ENCODE peak calls at places on chromosomes 13 and 19, in eight cellular contexts. One of them, this sample, is unnamed.

GRCh38 chr19:35486268-35486708 is 4.0 kb downstream of the KRTDAP start:
- DNase-seq in gastrocnemius medialis: no peak
- DNase-seq in breast epithelium: no peak
- DNase-seq in right lobe of liver: no peak
- DNase-seq in esophagus squamous epithelium: no peak
- DNase-seq in stomach: no peak
- DNase-seq in transverse colon: no peak
- DNase-seq in uterus: no peak
- DNase-seq in this sample: no peak

GRCh38 chr19:38090561-38090960 is 133.5 kb downstream of the DPF1 start:
- DNase-seq in uterus: no peak
- DNase-seq in right lobe of liver: no peak
- DNase-seq in transverse colon: no peak
- DNase-seq in gastrocnemius medialis: no peak
- DNase-seq in stomach: no peak
- DNase-seq in breast epithelium: no peak
- DNase-seq in esophagus squamous epithelium: no peak
- DNase-seq in this sample: no peak

GRCh38 chr19:3207466-3208242 is 16.8 kb upstream of the CELF5 start:
- DNase-seq in breast epithelium: no peak
- DNase-seq in right lobe of liver: no peak
- DNase-seq in transverse colon: no peak
- DNase-seq in stomach: no peak
- DNase-seq in esophagus squamous epithelium: no peak
- DNase-seq in uterus: no peak
- DNase-seq in gastrocnemius medialis: no peak
- DNase-seq in this sample: no peak

GRCh38 chr19:13103961-13104847 is 1.5 kb upstream of the LYL1 start:
- DNase-seq in right lobe of liver: peak
- DNase-seq in transverse colon: peak
- DNase-seq in gastrocnemius medialis: no peak
- DNase-seq in stomach: peak
- DNase-seq in uterus: peak
- DNase-seq in breast epithelium: no peak
- DNase-seq in esophagus squamous epithelium: peak
- DNase-seq in this sample: peak

GRCh38 chr13:44302948-44303575 is 70.6 kb upstream of the SERP2 start:
- DNase-seq in stomach: no peak
- DNase-seq in gastrocnemius medialis: no peak
- DNase-seq in uterus: no peak
- DNase-seq in breast epithelium: no peak
- DNase-seq in esophagus squamous epithelium: no peak
- DNase-seq in right lobe of liver: no peak
- DNase-seq in transverse colon: no peak
- DNase-seq in this sample: no peak

GRCh38 chr19:18292810-18293641 is 11.6 kb upstream of the JUND start:
- DNase-seq in stomach: peak
- DNase-seq in gastrocnemius medialis: peak
- DNase-seq in transverse colon: peak
- DNase-seq in esophagus squamous epithelium: no peak
- DNase-seq in breast epithelium: peak
- DNase-seq in right lobe of liver: peak
- DNase-seq in uterus: peak
- DNase-seq in this sample: peak

GRCh38 chr19:294819-295686 is 3.9 kb upstream of the PLPP2 start:
- DNase-seq in breast epithelium: no peak
- DNase-seq in uterus: no peak
- DNase-seq in gastrocnemius medialis: no peak
- DNase-seq in right lobe of liver: no peak
- DNase-seq in stomach: peak
- DNase-seq in transverse colon: peak
- DNase-seq in esophagus squamous epithelium: no peak
- DNase-seq in this sample: peak

GRCh38 chr13:73273737-73274136 is 214.9 kb downstream of the KLF5 start:
- DNase-seq in right lobe of liver: no peak
- DNase-seq in stomach: no peak
- DNase-seq in uterus: no peak
- DNase-seq in gastrocnemius medialis: no peak
- DNase-seq in esophagus squamous epithelium: no peak
- DNase-seq in breast epithelium: no peak
- DNase-seq in transverse colon: no peak
- DNase-seq in this sample: no peak

GRCh38 chr13:70386919-70387318 is 278.7 kb upstream of the KLHL1 start:
- DNase-seq in stomach: no peak
- DNase-seq in right lobe of liver: no peak
- DNase-seq in transverse colon: no peak
- DNase-seq in breast epithelium: no peak
- DNase-seq in gastrocnemius medialis: no peak
- DNase-seq in esophagus squamous epithelium: no peak
- DNase-seq in uterus: no peak
- DNase-seq in this sample: no peak

GRCh38 chr13:92938481-92939020 is 288.1 kb upstream of the GPC6 start:
- DNase-seq in uterus: no peak
- DNase-seq in transverse colon: no peak
- DNase-seq in esophagus squamous epithelium: no peak
- DNase-seq in gastrocnemius medialis: no peak
- DNase-seq in right lobe of liver: no peak
- DNase-seq in stomach: no peak
- DNase-seq in breast epithelium: no peak
- DNase-seq in this sample: no peak

GRCh38 chr19:32823747-32824102 is 45.8 kb downstream of the SLC7A9 start:
- DNase-seq in gastrocnemius medialis: no peak
- DNase-seq in transverse colon: no peak
- DNase-seq in breast epithelium: no peak
- DNase-seq in stomach: no peak
- DNase-seq in uterus: no peak
- DNase-seq in esophagus squamous epithelium: no peak
- DNase-seq in right lobe of liver: no peak
- DNase-seq in this sample: no peak

GRCh38 chr19:49801966-49802661 is 11.0 kb downstream of the FUZ start:
- DNase-seq in uterus: peak
- DNase-seq in gastrocnemius medialis: peak
- DNase-seq in transverse colon: peak
- DNase-seq in stomach: peak
- DNase-seq in right lobe of liver: no peak
- DNase-seq in breast epithelium: peak
- DNase-seq in esophagus squamous epithelium: no peak
- DNase-seq in this sample: peak

GRCh38 chr13:46469064-46469463 is 82.0 kb upstream of the RUBCNL start:
- DNase-seq in right lobe of liver: no peak
- DNase-seq in esophagus squamous epithelium: no peak
- DNase-seq in gastrocnemius medialis: no peak
- DNase-seq in breast epithelium: no peak
- DNase-seq in transverse colon: no peak
- DNase-seq in stomach: no peak
- DNase-seq in uterus: no peak
- DNase-seq in this sample: no peak

GRCh38 chr13:24407844-24408243 is 98.5 kb downstream of the C1QTNF9 start:
- DNase-seq in gastrocnemius medialis: no peak
- DNase-seq in uterus: no peak
- DNase-seq in breast epithelium: no peak
- DNase-seq in esophagus squamous epithelium: no peak
- DNase-seq in stomach: no peak
- DNase-seq in right lobe of liver: no peak
- DNase-seq in transverse colon: no peak
- DNase-seq in this sample: no peak

GRCh38 chr19:55667958-55668357 is 7.1 kb upstream of the EPN1 start:
- DNase-seq in breast epithelium: no peak
- DNase-seq in transverse colon: no peak
- DNase-seq in right lobe of liver: no peak
- DNase-seq in esophagus squamous epithelium: no peak
- DNase-seq in stomach: peak
- DNase-seq in uterus: no peak
- DNase-seq in gastrocnemius medialis: no peak
- DNase-seq in this sample: no peak
- TF ChIP-seq POLR2A in breast epithelium: no peak
- TF ChIP-seq POLR2A in transverse colon: no peak
- TF ChIP-seq POLR2A in right lobe of liver: no peak
- TF ChIP-seq POLR2A in esophagus squamous epithelium: no peak
- TF ChIP-seq POLR2A in stomach: no peak
- TF ChIP-seq POLR2A in uterus: no peak
- TF ChIP-seq POLR2A in gastrocnemius medialis: no peak
- TF ChIP-seq POLR2A in this sample: no peak

GRCh38 chr13:98258226-98258625 is 81.2 kb upstream of the RNF113B start:
- DNase-seq in gastrocnemius medialis: no peak
- DNase-seq in esophagus squamous epithelium: no peak
- DNase-seq in uterus: no peak
- DNase-seq in stomach: no peak
- DNase-seq in right lobe of liver: no peak
- DNase-seq in transverse colon: no peak
- DNase-seq in breast epithelium: no peak
- DNase-seq in this sample: no peak
- H3K4me3 ChIP-seq in gastrocnemius medialis: no peak
- H3K4me3 ChIP-seq in esophagus squamous epithelium: no peak
- H3K4me3 ChIP-seq in uterus: no peak
- H3K4me3 ChIP-seq in stomach: no peak
- H3K4me3 ChIP-seq in right lobe of liver: no peak
- H3K4me3 ChIP-seq in transverse colon: no peak
- H3K4me3 ChIP-seq in breast epithelium: no peak
- H3K4me3 ChIP-seq in this sample: no peak

GRCh38 chr19:5016781-5017180 is 47.9 kb downstream of the KDM4B start:
- DNase-seq in stomach: no peak
- DNase-seq in gastrocnemius medialis: no peak
- DNase-seq in breast epithelium: no peak
- DNase-seq in uterus: no peak
- DNase-seq in esophagus squamous epithelium: no peak
- DNase-seq in right lobe of liver: no peak
- DNase-seq in transverse colon: no peak
- DNase-seq in this sample: no peak
- TF ChIP-seq CTCF in stomach: no peak
- TF ChIP-seq CTCF in gastrocnemius medialis: no peak
- TF ChIP-seq CTCF in breast epithelium: no peak
- TF ChIP-seq CTCF in uterus: no peak
- TF ChIP-seq CTCF in esophagus squamous epithelium: no peak
- TF ChIP-seq CTCF in right lobe of liver: no peak
- TF ChIP-seq CTCF in transverse colon: no peak
- TF ChIP-seq CTCF in this sample: no peak

DNA sequence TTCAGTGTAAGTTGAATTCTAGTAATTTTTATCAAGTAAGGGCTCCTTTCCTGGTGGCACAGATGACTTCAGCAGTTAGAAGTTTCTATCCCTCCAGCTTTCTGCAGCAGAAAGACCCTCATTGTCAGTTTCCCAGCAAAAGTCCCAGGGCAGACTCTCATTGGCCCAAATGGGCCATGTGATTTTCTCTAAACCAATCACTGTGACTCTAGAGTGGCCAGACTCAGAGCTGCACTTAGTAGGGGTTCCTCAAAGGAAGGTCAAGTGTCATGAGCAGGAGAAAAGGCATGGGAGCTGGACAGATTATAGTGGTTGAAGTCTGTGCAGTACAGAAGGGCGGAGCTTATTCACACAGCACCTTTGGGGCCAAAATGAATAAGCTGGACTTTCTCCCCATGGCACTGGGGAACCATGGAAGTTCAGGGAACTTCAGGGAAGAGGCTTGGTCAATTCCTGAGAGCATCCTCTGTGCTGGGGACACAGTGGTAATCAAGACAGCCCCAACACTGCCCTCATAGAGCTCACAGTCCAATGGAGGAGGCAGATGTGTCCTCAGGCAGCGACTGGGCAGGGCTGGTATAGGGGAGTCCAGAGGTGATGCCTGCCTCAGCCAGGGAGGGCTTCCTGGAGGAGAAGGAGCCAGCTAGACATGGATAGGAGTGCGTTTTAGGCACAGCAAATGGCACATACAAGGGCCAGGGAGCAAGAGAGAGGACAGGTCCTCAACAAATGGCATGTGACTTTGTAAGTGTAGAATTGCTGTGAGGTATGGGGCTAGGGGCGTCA is 18.3 kb downstream of the CKM start:
- DNase-seq in stomach: no peak
- DNase-seq in breast epithelium: no peak
- DNase-seq in right lobe of liver: no peak
- DNase-seq in uterus: no peak
- DNase-seq in transverse colon: no peak
- DNase-seq in esophagus squamous epithelium: no peak
- DNase-seq in gastrocnemius medialis: no peak
- DNase-seq in this sample: no peak
- TF ChIP-seq POLR2A in stomach: no peak
- TF ChIP-seq POLR2A in breast epithelium: no peak
- TF ChIP-seq POLR2A in right lobe of liver: no peak
- TF ChIP-seq POLR2A in uterus: no peak
- TF ChIP-seq POLR2A in transverse colon: no peak
- TF ChIP-seq POLR2A in esophagus squamous epithelium: no peak
- TF ChIP-seq POLR2A in gastrocnemius medialis: no peak
- TF ChIP-seq POLR2A in this sample: no peak

GRCh38 chr13:33227927-33228644 is 57.5 kb downstream of the STARD13 start:
- DNase-seq in stomach: no peak
- DNase-seq in gastrocnemius medialis: peak
- DNase-seq in transverse colon: no peak
- DNase-seq in esophagus squamous epithelium: no peak
- DNase-seq in uterus: no peak
- DNase-seq in right lobe of liver: no peak
- DNase-seq in breast epithelium: no peak
- DNase-seq in this sample: no peak

GRCh38 chr13:33228645-33229445 is 56.7 kb downstream of the STARD13 start:
- DNase-seq in transverse colon: no peak
- DNase-seq in uterus: no peak
- DNase-seq in breast epithelium: no peak
- DNase-seq in esophagus squamous epithelium: no peak
- DNase-seq in gastrocnemius medialis: no peak
- DNase-seq in stomach: no peak
- DNase-seq in right lobe of liver: no peak
- DNase-seq in this sample: no peak

GRCh38 chr13:33231339-33231738 is 54.2 kb downstream of the STARD13 start:
- DNase-seq in transverse colon: no peak
- DNase-seq in stomach: no peak
- DNase-seq in breast epithelium: no peak
- DNase-seq in uterus: no peak
- DNase-seq in gastrocnemius medialis: no peak
- DNase-seq in right lobe of liver: no peak
- DNase-seq in esophagus squamous epithelium: no peak
- DNase-seq in this sample: no peak

GRCh38 chr13:33230178-33230881 is 55.2 kb downstream of the STARD13 start:
- DNase-seq in stomach: no peak
- DNase-seq in uterus: no peak
- DNase-seq in right lobe of liver: no peak
- DNase-seq in esophagus squamous epithelium: no peak
- DNase-seq in breast epithelium: no peak
- DNase-seq in transverse colon: no peak
- DNase-seq in gastrocnemius medialis: no peak
- DNase-seq in this sample: no peak

GRCh38 chr13:33229446-33230177 is 55.9 kb downstream of the STARD13 start:
- DNase-seq in breast epithelium: no peak
- DNase-seq in esophagus squamous epithelium: no peak
- DNase-seq in right lobe of liver: no peak
- DNase-seq in gastrocnemius medialis: peak
- DNase-seq in uterus: no peak
- DNase-seq in transverse colon: no peak
- DNase-seq in stomach: no peak
- DNase-seq in this sample: no peak
- H3K4me3 ChIP-seq in breast epithelium: no peak
- H3K4me3 ChIP-seq in esophagus squamous epithelium: no peak
- H3K4me3 ChIP-seq in right lobe of liver: no peak
- H3K4me3 ChIP-seq in gastrocnemius medialis: no peak
- H3K4me3 ChIP-seq in uterus: no peak
- H3K4me3 ChIP-seq in transverse colon: no peak
- H3K4me3 ChIP-seq in stomach: no peak
- H3K4me3 ChIP-seq in this sample: no peak

This sample was measured in lower leg skin.